ENCODE peak calls at places on chromosomes 6 and 20, in eight cellular contexts. R is D721Med, W is NCI-H1092 treated with DMSO at 0.1 percent for 48 hours, E is nephron progenitor cell, Z is GM12865, T is HL-60, F is activated T-cell treated with anti-CD3 and anti-CD28 coated beads for 1 hour, O is left colon. P is an unnamed sample.

GRCh38 chr20:59022754-59023153 is 3.5 kb downstream of the TUBB1 start:
- DNase-seq in T (no peak), R (no peak), W (no peak), O (no peak), E (no peak), F (no peak), Z (no peak), P (peak; percentile 9)

GRCh38 chr6:150058231-150058792 is 10.6 kb downstream of the ULBP3 start:
- DNase-seq in W (no peak), T (no peak), O (no peak), Z (no peak), E (no peak), F (no peak), R (no peak), P (no peak)

GRCh38 chr6:71349395-71349794 is 60.8 kb downstream of the OGFRL1 start:
- DNase-seq in O (no peak), F (no peak), Z (peak; percentile 37), R (no peak), W (peak; percentile 11), T (peak; percentile 5), E (no peak), P (no peak)

GRCh38 chr20:48828734-48829460 is 1.1 kb upstream of the PREX1 start:
- DNase-seq in T (no peak), W (no peak), E (no peak), O (no peak), F (no peak), R (no peak), Z (no peak), P (no peak)

GRCh38 chr6:4487538-4487937 is 288.7 kb upstream of the CDYL start:
- DNase-seq in F (no peak), W (no peak), O (no peak), R (no peak), Z (no peak), T (no peak), E (no peak), P (no peak)

GRCh38 chr20:7406671-7407070 is 533.6 kb downstream of the HAO1 start:
- DNase-seq in R (no peak), W (no peak), E (no peak), T (no peak), O (no peak), Z (no peak), F (no peak), P (no peak)

GRCh38 chr6:166351715-166352285 is 9.5 kb upstream of the SFT2D1 start:
- DNase-seq in R (no peak), Z (peak; percentile 69), T (peak; percentile 55), W (peak; percentile 56), F (no peak), E (no peak), O (peak; percentile 75), P (no peak)

GRCh38 chr6:151070666-151071065 is 169.1 kb upstream of the AKAP12 start:
- DNase-seq in E (no peak), W (no peak), T (no peak), Z (no peak), R (no peak), O (no peak), F (no peak), P (no peak)

GRCh38 chr6:91240878-91241603 is 654.2 kb upstream of the MAP3K7 start:
- DNase-seq in F (no peak), Z (no peak), E (no peak), R (no peak), T (no peak), W (no peak), O (no peak), P (no peak)

GRCh38 chr6:143539723-143540122 is 28.2 kb upstream of the FUCA2 start:
- DNase-seq in T (no peak), E (no peak), Z (no peak), W (no peak), F (no peak), R (no peak), O (no peak), P (no peak)

GRCh38 chr6:167449099-167449861 is 124.4 kb downstream of the TTLL2 start:
- DNase-seq in O (no peak), W (no peak), F (no peak), T (no peak), E (no peak), Z (no peak), R (no peak), P (no peak)

GRCh38 chr6:24558516-24558915 is 63.7 kb downstream of the ALDH5A1 start:
- DNase-seq in Z (no peak), T (no peak), E (no peak), W (no peak), R (no peak), O (no peak), F (no peak), P (no peak)

GRCh38 chr6:312704-313485 is 20.6 kb downstream of the DUSP22 start:
- DNase-seq in W (no peak), R (no peak), Z (no peak), T (no peak), F (no peak), E (no peak), O (no peak), P (peak; percentile 58)

GRCh38 chr6:35280903-35281302 is 16.7 kb upstream of the DEF6 start:
- DNase-seq in F (no peak), R (no peak), T (no peak), W (no peak), E (no peak), Z (no peak), O (no peak), P (no peak)

GRCh38 chr20:62818592-62819493 is 2.0 kb downstream of the COL9A3 start:
- DNase-seq in Z (no peak), W (peak; percentile 52), E (peak; percentile 47), R (no peak), T (no peak), O (no peak), F (no peak), P (peak; percentile 57)

GRCh38 chr6:162184465-162184864 is 543.1 kb downstream of the PRKN start:
- DNase-seq in F (no peak), R (no peak), T (peak; percentile 78), W (no peak), O (no peak), Z (no peak), E (no peak), P (no peak)

P was measured in testis.